ENCODE peak calls at places on chromosome 4, in four cellular contexts. One of them, this sample, is unnamed.

GRCh38 chr4:156303708-156304107 is 350.0 kb upstream of the CTSO start:
- DNase-seq in hepatocyte: no peak
- DNase-seq in GM23248: no peak
- DNase-seq in MM.1S: no peak
- DNase-seq in this sample: no peak

GRCh38 chr4:163111588-163111987 is 55.1 kb downstream of the NAF1 start:
- DNase-seq in hepatocyte: peak; percentile 27
- DNase-seq in GM23248: peak; percentile 27
- DNase-seq in MM.1S: no peak
- DNase-seq in this sample: no peak

GRCh38 chr4:165493359-165493758 is 114.6 kb downstream of the CPE start:
- DNase-seq in hepatocyte: peak; percentile 88
- DNase-seq in GM23248: peak; percentile 45
- DNase-seq in MM.1S: peak; percentile 65
- DNase-seq in this sample: no peak

GRCh38 chr4:23297327-23297726 is 592.5 kb downstream of the PPARGC1A start:
- DNase-seq in hepatocyte: no peak
- DNase-seq in GM23248: no peak
- DNase-seq in MM.1S: no peak
- DNase-seq in this sample: no peak

GRCh38 chr4:1398686-1399507 is 7.3 kb downstream of the NKX1-1 start:
- DNase-seq in hepatocyte: no peak
- DNase-seq in GM23248: no peak
- DNase-seq in MM.1S: no peak
- DNase-seq in this sample: no peak

GRCh38 chr4:2241003-2241402 is 918 bp downstream of the HAUS3 start:
- DNase-seq in hepatocyte: no peak
- DNase-seq in GM23248: no peak
- DNase-seq in MM.1S: peak; percentile 55
- DNase-seq in this sample: no peak

GRCh38 chr4:77994194-77994721 is 62.9 kb upstream of the FRAS1 start:
- DNase-seq in hepatocyte: peak; percentile 81
- DNase-seq in GM23248: peak; percentile 79
- DNase-seq in MM.1S: peak; percentile 73
- DNase-seq in this sample: no peak

GRCh38 chr4:60314367-60314766 is 885.8 kb upstream of the ADGRL3 start:
- DNase-seq in hepatocyte: no peak
- DNase-seq in GM23248: no peak
- DNase-seq in MM.1S: no peak
- DNase-seq in this sample: no peak

GRCh38 chr4:172515266-172515879 is 653.2 kb upstream of the GALNT7 start:
- DNase-seq in hepatocyte: peak; percentile 1
- DNase-seq in GM23248: no peak
- DNase-seq in MM.1S: no peak
- DNase-seq in this sample: no peak

GRCh38 chr4:171924761-171925376 is 111.7 kb downstream of the GALNTL6 start:
- DNase-seq in hepatocyte: no peak
- DNase-seq in GM23248: no peak
- DNase-seq in MM.1S: no peak
- DNase-seq in this sample: no peak

GRCh38 chr4:174023641-174024040 is 259.8 kb downstream of the FBXO8 start:
- DNase-seq in hepatocyte: no peak
- DNase-seq in GM23248: peak; percentile 46
- DNase-seq in MM.1S: no peak
- DNase-seq in this sample: no peak

GRCh38 chr4:1497189-1497801 is 91.1 kb upstream of the NKX1-1 start:
- DNase-seq in hepatocyte: no peak
- DNase-seq in GM23248: no peak
- DNase-seq in MM.1S: no peak
- DNase-seq in this sample: no peak

GRCh38 chr4:67522851-67523671 is 22.2 kb downstream of the CENPC start:
- DNase-seq in hepatocyte: no peak
- DNase-seq in GM23248: no peak
- DNase-seq in MM.1S: no peak
- DNase-seq in this sample: no peak

GRCh38 chr4:138014664-138015288 is 227.4 kb downstream of the SLC7A11 start:
- DNase-seq in hepatocyte: no peak
- DNase-seq in GM23248: no peak
- DNase-seq in MM.1S: no peak
- DNase-seq in this sample: no peak

GRCh38 chr4:6272863-6273660 is 3.4 kb downstream of the WFS1 start:
- DNase-seq in hepatocyte: peak; percentile 63
- DNase-seq in GM23248: peak; percentile 82
- DNase-seq in MM.1S: no peak
- DNase-seq in this sample: peak; percentile 32

GRCh38 chr4:986428-986948 is 356 bp upstream of the IDUA start:
- DNase-seq in hepatocyte: no peak
- DNase-seq in GM23248: no peak
- DNase-seq in MM.1S: no peak
- DNase-seq in this sample: no peak

GRCh38 chr4:21792736-21793135 is 155.8 kb downstream of the KCNIP4 start:
- DNase-seq in hepatocyte: no peak
- DNase-seq in GM23248: no peak
- DNase-seq in MM.1S: no peak
- DNase-seq in this sample: no peak

GRCh38 chr4:177005801-177006230 is 213.1 kb upstream of the VEGFC start:
- DNase-seq in hepatocyte: no peak
- DNase-seq in GM23248: peak; percentile 82
- DNase-seq in MM.1S: no peak
- DNase-seq in this sample: no peak

GRCh38 chr4:2286904-2287593 is 25.1 kb upstream of the MXD4 start:
- DNase-seq in hepatocyte: no peak
- DNase-seq in GM23248: no peak
- DNase-seq in MM.1S: no peak
- DNase-seq in this sample: no peak

GRCh38 chr4:8641931-8642650 is 49.5 kb downstream of the CPZ start:
- DNase-seq in hepatocyte: no peak
- DNase-seq in GM23248: no peak
- DNase-seq in MM.1S: no peak
- DNase-seq in this sample: no peak

GRCh38 chr4:145154573-145154972 is 25.8 kb downstream of the OTUD4 start:
- DNase-seq in hepatocyte: peak; percentile 34
- DNase-seq in GM23248: peak; percentile 51
- DNase-seq in MM.1S: peak; percentile 61
- DNase-seq in this sample: no peak

GRCh38 chr4:88757776-88758175 is 60.1 kb upstream of the NAP1L5 start:
- DNase-seq in hepatocyte: no peak
- DNase-seq in GM23248: no peak
- DNase-seq in MM.1S: no peak
- DNase-seq in this sample: no peak
- H3K27ac ChIP-seq in hepatocyte: no peak overlapping the region
- H3K27ac ChIP-seq in GM23248: no peak overlapping the region
- H3K27ac ChIP-seq in MM.1S: no peak overlapping the region
- H3K27ac ChIP-seq in this sample: no peak overlapping the region

GRCh38 chr4:190016369-190017289 is 10.4 kb downstream of the FRG2 start:
- DNase-seq in hepatocyte: no peak
- DNase-seq in GM23248: no peak
- DNase-seq in MM.1S: no peak
- DNase-seq in this sample: no peak

GRCh38 chr4:190017357-190018200 is 9.5 kb downstream of the FRG2 start:
- DNase-seq in hepatocyte: peak; percentile 7
- DNase-seq in GM23248: peak; percentile 21
- DNase-seq in MM.1S: no peak
- DNase-seq in this sample: no peak

GRCh38 chr4:190018201-190018920 is 8.7 kb downstream of the FRG2 start:
- DNase-seq in hepatocyte: no peak
- DNase-seq in GM23248: no peak
- DNase-seq in MM.1S: no peak
- DNase-seq in this sample: no peak

GRCh38 chr4:190019023-190019858 is 7.8 kb downstream of the FRG2 start:
- DNase-seq in hepatocyte: no peak
- DNase-seq in GM23248: peak; percentile 15
- DNase-seq in MM.1S: no peak
- DNase-seq in this sample: no peak

DNA sequence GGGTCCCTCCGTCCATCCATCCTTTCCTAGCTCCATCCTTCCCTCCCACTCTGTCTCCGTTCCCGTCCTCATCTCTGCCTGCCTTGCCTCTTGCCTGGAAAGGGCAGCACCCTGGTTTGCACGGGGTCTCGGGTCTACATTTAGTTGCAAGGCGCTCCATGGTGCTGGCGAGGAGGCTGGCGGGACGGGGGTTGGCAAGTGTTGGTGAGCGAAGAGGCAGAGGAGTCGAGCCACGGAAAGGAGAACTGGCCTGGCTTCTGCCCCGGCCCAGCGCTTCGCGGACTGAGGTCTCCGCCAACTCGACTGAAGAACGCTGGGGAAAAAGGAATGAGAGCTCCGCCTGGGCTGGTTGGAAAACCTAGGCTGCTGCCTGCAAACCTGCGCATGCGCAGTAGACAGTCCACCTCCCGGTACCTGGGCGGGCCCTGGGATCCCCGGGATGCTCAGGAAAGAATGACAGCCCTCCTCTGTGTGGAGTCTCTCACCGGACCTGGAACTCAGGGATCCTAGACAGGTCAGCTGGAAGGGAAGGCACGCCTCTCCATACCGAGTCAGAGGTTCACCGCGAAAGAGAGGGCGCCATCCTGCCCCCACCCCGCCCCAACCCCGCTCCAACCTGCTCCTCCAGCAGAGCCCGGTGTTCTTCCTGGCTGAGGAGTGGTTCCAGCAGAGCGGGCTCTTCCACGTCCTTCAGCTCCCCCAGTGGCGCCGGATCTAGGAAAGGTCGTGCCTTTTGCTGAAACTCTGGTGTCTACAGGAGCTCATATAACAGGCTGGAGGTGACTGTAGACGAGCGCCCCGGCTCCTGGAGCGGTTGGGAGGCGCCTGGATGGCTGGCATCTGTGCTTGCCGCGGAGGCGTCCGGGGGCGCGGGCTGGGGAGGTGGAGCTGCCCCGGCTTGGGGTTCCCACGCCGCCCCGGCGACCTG is 6.0 kb downstream of the FRG2 start:
- DNase-seq in hepatocyte: peak; percentile 61
- DNase-seq in GM23248: peak; percentile 59
- DNase-seq in MM.1S: no peak
- DNase-seq in this sample: no peak
- TF ChIP-seq EZH2 in hepatocyte: peak; percentile 53
- TF ChIP-seq EZH2 in GM23248: no peak
- TF ChIP-seq EZH2 in MM.1S: no peak
- TF ChIP-seq EZH2 in this sample: no peak

DNA sequence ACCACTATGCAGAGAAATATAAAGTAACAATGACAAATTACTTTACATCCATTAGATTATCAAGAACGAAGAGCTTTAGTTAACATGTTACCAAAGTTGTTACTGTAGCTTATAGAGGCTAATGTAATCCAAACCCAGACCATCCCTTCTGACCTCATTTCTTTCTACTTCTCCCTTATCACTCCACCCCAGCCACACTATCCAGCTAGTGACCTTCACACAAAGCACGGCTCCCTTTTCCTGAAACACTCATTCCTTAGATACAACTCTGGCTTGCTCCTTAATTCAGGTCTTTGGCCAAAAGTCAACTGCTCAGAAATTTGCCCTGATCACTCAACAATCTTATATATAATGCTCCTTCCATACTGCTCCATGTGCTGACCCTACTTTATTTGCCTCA is 67.8 kb downstream of the EIF4E start:
- DNase-seq in hepatocyte: no peak
- DNase-seq in GM23248: no peak
- DNase-seq in MM.1S: no peak
- DNase-seq in this sample: no peak
- H3K4me2 ChIP-seq in hepatocyte: no peak overlapping the region
- H3K4me2 ChIP-seq in GM23248: no peak overlapping the region
- H3K4me2 ChIP-seq in MM.1S: no peak overlapping the region
- H3K4me2 ChIP-seq in this sample: no peak overlapping the region

DNA sequence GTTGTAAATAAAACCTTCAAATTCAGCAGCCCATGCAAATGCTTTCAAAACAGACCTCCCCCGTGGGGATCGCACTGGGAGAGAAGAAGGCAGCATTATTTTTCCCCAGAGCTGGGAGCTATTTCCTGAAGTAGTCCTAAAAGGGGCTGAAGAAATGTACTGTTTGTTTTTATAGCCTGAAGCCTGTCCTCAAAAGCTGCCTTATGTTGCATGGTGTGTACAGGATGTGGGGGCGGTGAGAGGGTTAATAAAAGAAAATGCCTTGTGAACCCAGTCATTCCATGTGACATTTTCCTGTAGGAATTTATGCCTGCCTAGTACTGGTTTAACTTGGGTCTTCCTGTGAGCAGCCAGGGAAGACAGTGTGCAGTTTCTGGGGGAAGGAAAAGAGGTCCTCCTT is 144.1 kb downstream of the SOWAHB start:
- DNase-seq in hepatocyte: peak; percentile 41
- DNase-seq in GM23248: peak; percentile 91
- DNase-seq in MM.1S: no peak
- DNase-seq in this sample: no peak
- H3K27ac ChIP-seq in hepatocyte: peak overlapping the region; percentile 67
- H3K27ac ChIP-seq in GM23248: peak overlapping the region; percentile 97
- H3K27ac ChIP-seq in MM.1S: no peak overlapping the region
- H3K27ac ChIP-seq in this sample: no peak overlapping the region

GRCh38 chr4:108172780-108173598 is 4.3 kb upstream of the LEF1 start:
- DNase-seq in hepatocyte: peak; percentile 82
- DNase-seq in GM23248: peak; percentile 38
- DNase-seq in MM.1S: peak; percentile 81
- DNase-seq in this sample: no peak

GRCh38 chr4:108173599-108174057 is 4.9 kb upstream of the LEF1 start:
- DNase-seq in hepatocyte: no peak
- DNase-seq in GM23248: no peak
- DNase-seq in MM.1S: no peak
- DNase-seq in this sample: no peak

GRCh38 chr4:108170729-108171540 is 2.2 kb upstream of the LEF1 start:
- DNase-seq in hepatocyte: no peak
- DNase-seq in GM23248: no peak
- DNase-seq in MM.1S: no peak
- DNase-seq in this sample: no peak

GRCh38 chr4:108171541-108172230 is 3.0 kb upstream of the LEF1 start:
- DNase-seq in hepatocyte: no peak
- DNase-seq in GM23248: no peak
- DNase-seq in MM.1S: no peak
- DNase-seq in this sample: no peak

GRCh38 chr4:108172231-108172779 is 3.6 kb upstream of the LEF1 start:
- DNase-seq in hepatocyte: peak; percentile 76
- DNase-seq in GM23248: peak; percentile 18
- DNase-seq in MM.1S: peak; percentile 66
- DNase-seq in this sample: no peak
- TF ChIP-seq EZH2 in hepatocyte: no peak
- TF ChIP-seq EZH2 in GM23248: peak; percentile 67
- TF ChIP-seq EZH2 in MM.1S: no peak
- TF ChIP-seq EZH2 in this sample: no peak

GRCh38 chr4:181909368-181909767 is 333.8 kb upstream of the TENM3 start:
- DNase-seq in hepatocyte: peak; percentile 55
- DNase-seq in GM23248: peak; percentile 40
- DNase-seq in MM.1S: no peak
- DNase-seq in this sample: no peak
- H3K4me2 ChIP-seq in hepatocyte: no peak overlapping the region
- H3K4me2 ChIP-seq in GM23248: no peak overlapping the region
- H3K4me2 ChIP-seq in MM.1S: no peak overlapping the region
- H3K4me2 ChIP-seq in this sample: no peak overlapping the region

DNA sequence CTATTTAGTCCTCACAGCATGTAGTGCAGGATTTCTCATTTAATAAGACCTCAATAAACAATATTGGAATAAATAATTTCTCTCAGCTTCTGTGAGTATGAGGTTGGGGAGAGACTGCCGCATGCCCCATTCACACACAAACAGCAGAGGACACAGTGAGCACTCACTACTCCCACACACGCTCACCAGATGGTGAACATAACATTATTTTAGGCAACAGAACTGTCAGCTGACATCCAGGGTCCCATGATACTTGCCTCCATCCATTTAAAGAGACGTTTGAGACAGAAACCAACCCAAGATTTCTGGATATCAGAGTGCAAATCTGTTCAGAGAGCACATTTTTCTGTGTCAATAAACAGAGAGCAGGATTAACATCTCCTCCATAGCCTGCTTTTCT is 16.9 kb downstream of the GPRIN3 start:
- DNase-seq in hepatocyte: no peak
- DNase-seq in GM23248: no peak
- DNase-seq in MM.1S: peak; percentile 84
- DNase-seq in this sample: no peak
- H3K27ac ChIP-seq in hepatocyte: no peak overlapping the region
- H3K27ac ChIP-seq in GM23248: no peak overlapping the region
- H3K27ac ChIP-seq in MM.1S: peak overlapping the region; percentile 100
- H3K27ac ChIP-seq in this sample: no peak overlapping the region

This sample was measured in keratinocyte.